ENCODE peak calls at places on chromosome 2, in four cellular contexts. G is NCI-H460, Z is body of pancreas, L is NCI-H748 treated with DMSO at 0.1 percent for 48 hours. I is an unnamed sample.

GRCh38 chr2:30456106-30456505 is 9.1 kb downstream of the LCLAT1 start:
- DNase-seq in G (no peak), Z (no peak), L (no peak), I (no peak)

GRCh38 chr2:181891258-181891965 is at the start of gene ITPRID2:
- DNase-seq in G (peak; percentile 86), Z (peak; percentile 91), L (peak; percentile 64), I (peak; percentile 52)

GRCh38 chr2:231111987-231112386 is 12.9 kb downstream of the HTR2B start:
- DNase-seq in G (no peak), Z (no peak), L (no peak), I (no peak)

GRCh38 chr2:26617259-26618083 is 23.7 kb downstream of the CIB4 start:
- DNase-seq in G (no peak), Z (no peak), L (no peak), I (no peak)

GRCh38 chr2:109258905-109259540 is 130.0 kb downstream of the SH3RF3 start:
- DNase-seq in G (no peak), Z (no peak), L (no peak), I (no peak)

GRCh38 chr2:26000561-26001211 is 18.4 kb upstream of the KIF3C start:
- DNase-seq in G (peak; percentile 54), Z (peak; percentile 38), L (peak; percentile 11), I (no peak)

GRCh38 chr2:33108483-33109443 is 162.0 kb downstream of the LTBP1 start:
- DNase-seq in G (no peak), Z (no peak), L (no peak), I (no peak)

GRCh38 chr2:232493701-232494426 is 6.2 kb upstream of the ECEL1 start:
- DNase-seq in G (no peak), Z (no peak), L (no peak), I (no peak)

GRCh38 chr2:113709022-113709421 is 47.4 kb downstream of the SLC35F5 start:
- DNase-seq in G (no peak), Z (no peak), L (peak; percentile 95), I (peak; percentile 57)

GRCh38 chr2:132374961-132375360 is 41.6 kb upstream of the GPR39 start:
- DNase-seq in G (no peak), Z (no peak), L (peak; percentile 1), I (no peak)

GRCh38 chr2:188449570-188449969 is 157.9 kb downstream of the GULP1 start:
- DNase-seq in G (no peak), Z (no peak), L (no peak), I (no peak)

GRCh38 chr2:196660264-196660663 is 20.7 kb downstream of the CCDC150 start:
- DNase-seq in G (no peak), Z (no peak), L (no peak), I (no peak)

GRCh38 chr2:96113951-96114350 is 2.4 kb downstream of the ADRA2B start:
- DNase-seq in G (no peak), Z (no peak), L (no peak), I (no peak)

GRCh38 chr2:5743992-5744391 is 51.8 kb downstream of the SOX11 start:
- DNase-seq in G (no peak), Z (no peak), L (no peak), I (no peak)

GRCh38 chr2:100767224-100767653 is 52.7 kb upstream of the NPAS2 start:
- DNase-seq in G (peak; percentile 42), Z (no peak), L (no peak), I (no peak)

GRCh38 chr2:168255866-168256265 is 8.5 kb upstream of the STK39 start:
- DNase-seq in G (no peak), Z (peak; percentile 71), L (no peak), I (no peak)

GRCh38 chr2:179272406-179273192 is 8.0 kb upstream of the SESTD1 start:
- DNase-seq in G (peak; percentile 61), Z (no peak), L (peak; percentile 85), I (peak; percentile 61)

GRCh38 chr2:174644406-174644805 is 46.8 kb upstream of the WIPF1 start:
- DNase-seq in G (no peak), Z (no peak), L (no peak), I (no peak)